ENCODE peak calls at places on chromosomes 6 and 20, in five cellular contexts. P, Q, X, V and F are unnamed samples.

GRCh38 chr6:4577406-4577805 is 198.8 kb upstream of the CDYL start:
- DNase-seq in P (peak; percentile 36), Q (peak; percentile 44), X (no peak), V (peak; percentile 60), F (no peak)

GRCh38 chr6:13425971-13426931 is 61.1 kb downstream of the GFOD1 start:
- DNase-seq in P (no peak), Q (peak; percentile 75), X (no peak), V (no peak), F (no peak)

GRCh38 chr6:69162811-69163210 is 527.7 kb downstream of the ADGRB3 start:
- DNase-seq in P (no peak), Q (no peak), X (no peak), V (no peak), F (no peak)

GRCh38 chr6:69581576-69581975 is 215.2 kb downstream of the LMBRD1 start:
- DNase-seq in P (no peak), Q (no peak), X (no peak), V (no peak), F (no peak)

GRCh38 chr6:24283043-24283985 is 74.5 kb downstream of the DCDC2 start:
- DNase-seq in P (peak; percentile 81), Q (no peak), X (peak; percentile 65), V (peak; percentile 90), F (no peak)

GRCh38 chr6:40852667-40853383 is 186.2 kb downstream of the UNC5CL start:
- DNase-seq in P (no peak), Q (no peak), X (peak; percentile 54), V (no peak), F (no peak)

GRCh38 chr6:28683945-28684538 is 158.4 kb downstream of the GPX5 start:
- DNase-seq in P (no peak), Q (no peak), X (peak; percentile 81), V (peak; percentile 59), F (no peak)

GRCh38 chr6:55469829-55470438 is 109.1 kb downstream of the HMGCLL1 start:
- DNase-seq in P (no peak), Q (no peak), X (no peak), V (no peak), F (no peak)

GRCh38 chr20:55446301-55446700 is 559.0 kb downstream of the CBLN4 start:
- DNase-seq in P (no peak), Q (no peak), X (no peak), V (no peak), F (no peak)

GRCh38 chr6:50722829-50723562 is 9.7 kb downstream of the TFAP2D start:
- DNase-seq in P (no peak), Q (no peak), X (no peak), V (no peak), F (no peak)

GRCh38 chr6:154686162-154686561 is 47.1 kb upstream of the SCAF8 start:
- DNase-seq in P (no peak), Q (no peak), X (no peak), V (no peak), F (no peak)

GRCh38 chr6:38169826-38170526 is 350.4 kb downstream of the ZFAND3 start:
- DNase-seq in P (no peak), Q (no peak), X (no peak), V (no peak), F (peak; percentile 56)

GRCh38 chr20:37426106-37426505 is 80.2 kb downstream of the SRC start:
- DNase-seq in P (no peak), Q (no peak), X (no peak), V (no peak), F (no peak)

GRCh38 chr20:37423545-37423944 is 77.6 kb downstream of the SRC start:
- DNase-seq in P (no peak), Q (no peak), X (no peak), V (no peak), F (no peak)

GRCh38 chr20:37424062-37424851 is 78.3 kb downstream of the SRC start:
- DNase-seq in P (no peak), Q (no peak), X (no peak), V (no peak), F (no peak)

GRCh38 chr20:37426978-37427377 is 81.0 kb downstream of the SRC start:
- DNase-seq in P (no peak), Q (no peak), X (no peak), V (no peak), F (no peak)

DNA sequence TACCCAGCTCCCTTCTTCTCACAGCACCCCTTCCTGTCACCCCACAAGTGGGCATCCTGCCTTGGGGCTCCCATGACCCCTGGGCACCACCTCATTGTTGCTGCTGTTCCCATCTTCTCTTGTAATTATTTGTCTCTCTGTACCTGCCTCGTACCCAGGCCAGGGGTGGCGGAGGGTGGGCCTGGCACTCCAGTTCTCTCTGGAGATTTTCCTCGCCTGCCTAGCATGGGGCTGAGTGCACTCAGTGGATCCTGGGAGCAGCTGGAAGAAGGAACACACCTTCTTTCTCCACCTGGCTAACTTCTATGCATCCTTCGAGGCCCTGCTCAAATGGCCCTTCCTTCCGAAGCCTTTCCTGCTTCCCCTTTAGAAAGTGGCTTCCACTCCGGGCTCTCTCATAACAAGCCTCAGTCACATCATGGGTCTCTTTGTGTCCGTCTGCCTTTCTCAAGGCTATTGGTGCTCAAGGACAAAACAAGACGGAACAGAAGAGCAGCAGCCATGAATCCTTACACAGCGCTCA is 79.2 kb downstream of the SRC start:
- DNase-seq in P (no peak), Q (no peak), X (no peak), V (no peak), F (no peak)
- H3K9me3 ChIP-seq in P (no peaks in the 10 kb centered on the region), Q (no peaks in the 10 kb centered on the region), X (peaks cover 2% of the 10 kb centered on the region), V (no peaks in the 10 kb centered on the region), F (no peaks in the 10 kb centered on the region)

DNA sequence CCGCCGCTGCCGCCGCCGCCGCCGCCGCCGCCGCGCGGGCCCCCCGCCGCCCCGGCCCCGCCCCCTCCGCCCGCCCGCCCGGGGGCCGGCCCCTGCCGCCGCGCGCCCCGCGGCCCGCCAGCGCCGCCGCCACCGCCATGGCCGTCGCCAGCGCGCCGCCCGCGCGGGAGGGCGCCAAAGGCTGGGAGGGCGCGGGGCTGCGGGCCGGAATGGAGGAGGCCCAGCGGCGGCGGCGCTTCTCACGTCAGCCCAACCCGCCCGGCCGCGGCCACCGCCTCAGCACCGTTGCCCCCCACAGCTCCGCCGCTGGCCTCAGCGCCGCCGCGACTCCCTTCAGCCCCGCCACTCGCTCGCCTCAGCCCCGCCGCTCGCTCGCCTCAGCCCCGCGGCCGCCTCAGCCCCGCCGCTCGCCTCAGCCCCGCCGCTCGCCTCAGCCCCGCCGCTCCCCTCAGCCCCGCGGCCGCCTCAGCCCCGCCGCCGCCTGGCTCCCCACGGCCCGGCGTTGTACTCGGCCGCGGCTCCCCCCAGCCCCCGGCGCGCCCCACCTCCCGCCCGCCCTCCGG is at the start of gene PHF10:
- DNase-seq in P (peak; percentile 33), Q (no peak), X (peak; percentile 59), V (peak; percentile 42), F (peak; percentile 54)
- TF ChIP-seq POLR2A in P (no peak), Q (no peak), X (no peak), V (no peak), F (peak; percentile 12)

DNA sequence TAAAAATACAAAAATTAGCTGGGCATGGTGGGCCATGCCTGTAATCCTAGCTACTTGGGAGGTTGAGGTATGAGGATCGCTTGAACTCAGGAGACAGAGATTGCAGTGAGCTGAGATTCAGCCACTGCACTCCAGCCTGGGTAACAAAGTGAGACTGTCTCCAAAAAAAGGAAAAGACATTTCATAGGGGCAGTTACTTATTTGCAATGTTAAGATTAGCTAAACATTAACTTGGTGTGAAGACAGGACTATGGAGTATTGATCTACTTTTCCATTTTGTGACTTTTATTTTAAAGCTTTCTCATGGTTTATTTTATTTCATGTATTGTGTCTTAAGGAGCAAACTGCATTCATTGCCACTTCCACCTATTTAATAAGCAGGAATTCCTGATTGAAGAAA is 153.0 kb downstream of the UTRN start:
- DNase-seq in P (no peak), Q (no peak), X (no peak), V (no peak), F (no peak)
- H3K9me3 ChIP-seq in P (peaks cover 8% of the 10 kb centered on the region), Q (no peaks in the 10 kb centered on the region), X (no peaks in the 10 kb centered on the region), V (peaks cover 5% of the 10 kb centered on the region), F (no peaks in the 10 kb centered on the region)

GRCh38 chr6:46748940-46749503 is 2.3 kb downstream of the ANKRD66 start:
- DNase-seq in P (no peak), Q (no peak), X (no peak), V (no peak), F (no peak)

GRCh38 chr6:46746691-46747090 is at the start of gene ANKRD66:
- DNase-seq in P (no peak), Q (no peak), X (no peak), V (no peak), F (no peak)

GRCh38 chr6:46749731-46750130 is 3.0 kb downstream of the ANKRD66 start:
- DNase-seq in P (no peak), Q (no peak), X (no peak), V (no peak), F (no peak)

GRCh38 chr6:46755867-46756266 is 9.1 kb downstream of the ANKRD66 start:
- DNase-seq in P (no peak), Q (no peak), X (no peak), V (no peak), F (no peak)

GRCh38 chr6:46751658-46752057 is 4.9 kb downstream of the ANKRD66 start:
- DNase-seq in P (no peak), Q (no peak), X (no peak), V (no peak), F (no peak)
- TF ChIP-seq POLR2A in P (no peak), Q (no peak), X (no peak), V (no peak), F (no peak)

DNA sequence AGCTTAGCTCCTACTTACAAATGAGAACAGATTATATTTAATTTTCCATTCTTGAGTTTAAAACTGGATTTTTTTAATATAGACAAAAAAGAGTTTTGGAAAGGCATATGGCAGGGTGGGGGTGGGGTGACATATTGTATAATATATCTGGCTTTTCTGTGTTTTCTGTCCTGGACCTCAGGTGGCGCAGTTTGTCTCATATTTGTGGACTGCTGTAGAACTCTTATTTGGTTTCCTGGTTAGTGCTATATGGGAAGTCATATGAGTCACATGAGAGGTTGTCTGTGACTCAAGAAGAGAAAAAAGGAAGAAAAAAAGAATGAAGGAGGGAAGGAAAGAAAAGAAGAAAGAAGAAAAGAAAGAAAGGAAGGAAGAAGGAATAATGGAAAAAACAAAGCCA is 131.8 kb downstream of the CLVS2 start:
- DNase-seq in P (no peak), Q (no peak), X (peak; percentile 6), V (peak; percentile 9), F (no peak)
- H3K9me3 ChIP-seq in P (no peaks in the 10 kb centered on the region), Q (no peaks in the 10 kb centered on the region), X (no peaks in the 10 kb centered on the region), V (no peaks in the 10 kb centered on the region), F (no peaks in the 10 kb centered on the region)